ENCODE peak calls at places on chromosomes 2 and 18, in four cellular contexts. E is iris pigment epithelial cell, R is AG04450, S is cerebellar cortex. B is an unnamed sample.

GRCh38 chr2:178279142-178279541 is 84.8 kb downstream of the OSBPL6 start:
- DNase-seq in E (peak), R (peak), S (no peak), B (no peak)

GRCh38 chr18:43650423-43650822 is 373.1 kb upstream of the SYT4 start:
- DNase-seq in E (no peak), R (no peak), S (no peak), B (no peak)

GRCh38 chr2:72993147-72993546 is 75.8 kb downstream of the EMX1 start:
- DNase-seq in E (peak), R (no peak), S (peak), B (peak)

GRCh38 chr2:36376319-36376765 is 20.8 kb downstream of the CRIM1 start:
- DNase-seq in E (peak), R (no peak), S (peak), B (peak)

GRCh38 chr18:58373486-58373885 is 255.4 kb downstream of the ALPK2 start:
- DNase-seq in E (no peak), R (no peak), S (no peak), B (no peak)

GRCh38 chr2:17313261-17313660 is 205.0 kb downstream of the RAD51AP2 start:
- DNase-seq in E (no peak), R (no peak), S (no peak), B (peak)

GRCh38 chr2:113117594-113118262 is 9.7 kb upstream of the IL1RN start:
- DNase-seq in E (peak), R (peak), S (no peak), B (no peak)

GRCh38 chr2:61538920-61539559 is 884 bp upstream of the XPO1 start:
- DNase-seq in E (peak), R (no peak), S (peak), B (peak)

GRCh38 chr18:56388571-56388970 is 249.8 kb downstream of the TXNL1 start:
- DNase-seq in E (no peak), R (no peak), S (no peak), B (no peak)

GRCh38 chr2:47002480-47003381 is 87.1 kb upstream of the MCFD2 start:
- DNase-seq in E (no peak), R (no peak), S (peak), B (peak)

GRCh38 chr2:88176352-88176952 is 6.3 kb downstream of the THNSL2 start:
- DNase-seq in E (no peak), R (no peak), S (no peak), B (no peak)

GRCh38 chr2:144230452-144231085 is 289.4 kb downstream of the ZEB2 start:
- DNase-seq in E (no peak), R (no peak), S (peak), B (no peak)

GRCh38 chr2:219402665-219403515 is 15.2 kb upstream of the DNPEP start:
- DNase-seq in E (peak), R (peak), S (peak), B (peak)

GRCh38 chr2:119753041-119753929 is 6.4 kb upstream of the PTPN4 start:
- DNase-seq in E (peak), R (no peak), S (peak), B (peak)

GRCh38 chr2:237201461-237202287 is 116.0 kb downstream of the COPS8 start:
- DNase-seq in E (peak), R (no peak), S (no peak), B (no peak)

GRCh38 chr2:28656937-28657615 is 94.6 kb upstream of the PPP1CB start:
- DNase-seq in E (no peak), R (no peak), S (no peak), B (no peak)

GRCh38 chr18:72652990-72653593 is 109.0 kb upstream of the CBLN2 start:
- DNase-seq in E (peak), R (no peak), S (peak), B (no peak)

GRCh38 chr2:148303166-148303565 is 282.3 kb downstream of the MBD5 start:
- DNase-seq in E (no peak), R (no peak), S (no peak), B (peak)

GRCh38 chr2:4618141-4618540 is 914.8 kb downstream of the DCDC2C start:
- DNase-seq in E (no peak), R (no peak), S (no peak), B (no peak)

GRCh38 chr2:172096661-172097547 is 5.8 kb downstream of the DLX2 start:
- DNase-seq in E (peak), R (no peak), S (peak), B (no peak)

GRCh38 chr2:18346364-18346763 is 214.1 kb downstream of the RDH14 start:
- DNase-seq in E (peak), R (no peak), S (peak), B (no peak)

GRCh38 chr2:73239776-73240175 is 5.7 kb downstream of the CCT7 start:
- DNase-seq in E (peak), R (no peak), S (peak), B (no peak)

GRCh38 chr2:239304533-239305221 is 96.1 kb downstream of the HDAC4 start:
- DNase-seq in E (no peak), R (no peak), S (no peak), B (no peak)

GRCh38 chr2:118176601-118177000 is 88.3 kb downstream of the INSIG2 start:
- DNase-seq in E (no peak), R (no peak), S (no peak), B (no peak)

GRCh38 chr18:77051581-77052296 is 80.8 kb downstream of the MBP start:
- DNase-seq in E (no peak), R (no peak), S (no peak), B (no peak)

GRCh38 chr18:79949571-79950439 is 1.6 kb downstream of the SLC66A2 start:
- DNase-seq in E (no peak), R (no peak), S (no peak), B (peak)

GRCh38 chr2:175064797-175065196 is 59.6 kb upstream of the CHN1 start:
- DNase-seq in E (no peak), R (no peak), S (no peak), B (no peak)

GRCh38 chr2:9205963-9206948 is at the start of gene ASAP2:
- DNase-seq in E (peak), R (no peak), S (peak), B (peak)

GRCh38 chr2:58732999-58733398 is 491.9 kb upstream of the FANCL start:
- DNase-seq in E (no peak), R (no peak), S (no peak), B (no peak)